ENCODE peak calls at places on chromosome 17, in four cellular contexts. One of them, this sample, is unnamed.

GRCh38 chr17:40986920-40987319 is 2.8 kb upstream of the KRT40 start:
- DNase-seq in neural crest cell: no peak
- DNase-seq in thoracic aorta: no peak
- DNase-seq in adrenal gland: no peak
- DNase-seq in this sample: no peak

GRCh38 chr17:64736804-64737492 is 74.8 kb upstream of the SMURF2 start:
- DNase-seq in neural crest cell: peak
- DNase-seq in thoracic aorta: no peak
- DNase-seq in adrenal gland: peak
- DNase-seq in this sample: peak

GRCh38 chr17:63984651-63985386 is 12.1 kb upstream of the SCN4A start:
- DNase-seq in neural crest cell: no peak
- DNase-seq in thoracic aorta: peak
- DNase-seq in adrenal gland: peak
- DNase-seq in this sample: no peak

GRCh38 chr17:6924121-6924676 is 71.7 kb upstream of the ALOX12 start:
- DNase-seq in neural crest cell: no peak
- DNase-seq in thoracic aorta: no peak
- DNase-seq in adrenal gland: no peak
- DNase-seq in this sample: no peak

GRCh38 chr17:38562903-38563302 is 42.8 kb downstream of the SRCIN1 start:
- DNase-seq in neural crest cell: no peak
- DNase-seq in thoracic aorta: no peak
- DNase-seq in adrenal gland: no peak
- DNase-seq in this sample: no peak

GRCh38 chr17:74153821-74154430 is 49.6 kb upstream of the RPL38 start:
- DNase-seq in neural crest cell: no peak
- DNase-seq in thoracic aorta: no peak
- DNase-seq in adrenal gland: no peak
- DNase-seq in this sample: no peak

GRCh38 chr17:4703330-4703691 is 626 bp downstream of the PELP1 start:
- DNase-seq in neural crest cell: no peak
- DNase-seq in thoracic aorta: no peak
- DNase-seq in adrenal gland: no peak
- DNase-seq in this sample: no peak

GRCh38 chr17:75194879-75195278 is 10.6 kb upstream of the NUP85 start:
- DNase-seq in neural crest cell: no peak
- DNase-seq in thoracic aorta: no peak
- DNase-seq in adrenal gland: no peak
- DNase-seq in this sample: no peak

GRCh38 chr17:74297941-74298340 is 23.9 kb downstream of the DNAI2 start:
- DNase-seq in neural crest cell: no peak
- DNase-seq in thoracic aorta: no peak
- DNase-seq in adrenal gland: no peak
- DNase-seq in this sample: no peak

GRCh38 chr17:10119203-10120112 is 78.9 kb downstream of the GAS7 start:
- DNase-seq in neural crest cell: no peak
- DNase-seq in thoracic aorta: no peak
- DNase-seq in adrenal gland: no peak
- DNase-seq in this sample: no peak

GRCh38 chr17:13306310-13306962 is 288.6 kb upstream of the ELAC2 start:
- DNase-seq in neural crest cell: peak
- DNase-seq in thoracic aorta: no peak
- DNase-seq in adrenal gland: peak
- DNase-seq in this sample: peak

DNA sequence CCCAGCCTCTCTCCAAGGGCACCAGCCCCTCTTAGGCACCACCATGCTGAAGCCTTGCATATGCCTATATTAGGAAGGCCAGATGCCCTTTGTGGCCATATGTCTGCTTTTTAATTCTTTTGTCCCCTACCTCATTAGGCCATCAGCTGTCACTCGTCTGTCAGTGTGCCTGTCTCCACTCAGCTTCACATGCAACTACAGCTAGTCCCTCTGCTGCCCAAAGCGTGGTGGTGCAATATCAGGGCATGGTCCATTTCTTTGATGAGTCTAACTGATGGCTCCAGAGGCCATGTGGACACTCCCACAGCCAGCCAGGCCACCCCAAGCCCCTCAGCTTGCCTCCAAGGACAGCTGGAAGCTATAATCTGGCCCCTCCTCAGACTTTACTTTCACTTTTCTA is 36.3 kb downstream of the MYO18A start:
- DNase-seq in neural crest cell: peak
- DNase-seq in thoracic aorta: no peak
- DNase-seq in adrenal gland: no peak
- DNase-seq in this sample: peak
- TF ChIP-seq CTCF in neural crest cell: peak
- TF ChIP-seq CTCF in thoracic aorta: peak
- TF ChIP-seq CTCF in adrenal gland: peak
- TF ChIP-seq CTCF in this sample: peak

DNA sequence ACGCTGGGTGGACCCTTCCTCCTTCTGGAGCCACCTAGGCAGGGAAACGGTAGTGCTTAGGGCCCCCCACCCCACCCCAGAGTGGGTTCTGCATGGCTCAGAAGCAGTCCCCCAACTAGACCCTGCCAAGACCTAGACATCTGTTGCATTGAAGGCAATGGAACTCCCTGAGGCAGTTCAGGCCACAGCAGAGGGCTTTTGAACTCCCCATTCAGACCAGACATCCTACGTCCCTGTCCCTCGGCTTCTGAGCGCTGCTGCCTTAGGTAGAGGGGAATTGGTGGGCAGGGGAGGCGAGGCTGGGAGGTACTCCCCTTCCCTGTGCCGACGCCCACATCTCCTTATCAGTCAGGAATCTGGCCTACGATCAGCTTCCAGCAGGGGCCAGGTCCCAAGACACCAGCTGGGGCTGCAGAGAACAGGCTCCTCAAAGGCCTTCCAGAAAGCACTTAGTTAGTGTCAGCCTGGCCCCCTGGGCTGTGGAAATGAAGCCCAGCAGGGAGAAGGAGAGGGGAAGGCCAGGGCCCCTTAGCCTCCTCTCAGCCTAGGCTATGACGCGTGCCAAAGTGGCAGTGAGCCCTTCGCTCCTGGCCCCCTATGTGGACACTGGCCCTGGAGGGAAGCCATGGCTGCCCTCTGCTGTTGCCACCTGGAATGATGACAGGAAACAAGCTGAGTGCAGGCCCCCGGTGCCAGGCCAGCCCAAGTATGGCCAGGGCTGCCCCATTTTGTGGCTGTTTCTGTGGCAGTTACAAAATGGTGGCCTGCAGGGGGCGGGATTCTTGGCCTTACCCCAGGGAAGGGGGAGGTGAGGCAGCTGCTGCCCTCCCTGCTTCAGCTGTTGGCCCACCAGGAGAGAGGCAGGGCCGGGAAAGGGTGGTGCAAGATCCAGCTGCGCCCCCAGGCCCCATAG is 11.1 kb downstream of the TBX4 start:
- DNase-seq in neural crest cell: no peak
- DNase-seq in thoracic aorta: no peak
- DNase-seq in adrenal gland: no peak
- DNase-seq in this sample: no peak
- TF ChIP-seq CTCF in neural crest cell: peak
- TF ChIP-seq CTCF in thoracic aorta: no peak
- TF ChIP-seq CTCF in adrenal gland: no peak
- TF ChIP-seq CTCF in this sample: no peak

DNA sequence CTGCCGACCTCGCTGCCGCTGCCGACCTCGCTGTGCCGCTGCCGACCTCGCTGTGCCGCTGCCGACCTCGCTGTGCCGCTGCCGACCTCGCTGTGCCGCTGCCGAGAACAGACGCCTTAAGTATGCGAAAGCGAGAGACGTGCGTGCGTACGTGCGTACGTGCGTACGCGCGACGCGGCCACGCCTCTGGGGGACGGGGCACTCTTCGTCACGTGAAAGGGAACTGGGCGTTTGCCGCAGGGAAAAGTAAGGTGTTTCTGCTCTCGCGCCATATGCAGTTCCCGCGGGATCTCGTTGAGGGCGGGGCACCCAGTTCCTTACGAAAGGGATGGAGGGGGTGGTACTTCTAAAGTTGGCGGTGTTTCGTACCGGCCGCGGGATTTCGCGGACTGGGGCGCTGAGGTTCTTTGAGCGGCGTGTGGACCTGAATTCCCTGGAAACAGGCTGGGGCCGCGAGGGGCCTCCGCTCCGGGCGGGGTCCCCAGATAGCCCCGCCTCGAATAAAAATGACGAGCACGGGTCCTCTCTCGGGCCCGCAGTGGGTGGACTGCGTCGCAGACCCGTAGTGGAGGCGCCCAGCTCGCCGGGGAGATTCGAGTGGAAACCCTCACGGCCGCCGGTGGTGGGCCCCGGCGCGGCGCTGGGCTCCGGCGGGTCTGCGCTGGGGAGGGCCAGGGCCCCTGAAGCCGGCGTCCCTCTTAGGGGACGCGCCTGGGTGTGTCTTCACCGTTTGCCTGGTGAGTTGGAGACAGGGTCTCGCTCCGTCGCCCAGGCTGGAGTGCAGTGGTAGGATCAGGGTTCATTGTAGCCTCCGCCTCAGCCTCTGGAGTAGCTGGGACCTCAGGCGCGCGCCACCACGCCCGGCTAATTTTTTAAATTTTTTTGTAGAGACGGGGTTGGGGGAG is at the start of gene EIF4A3:
- DNase-seq in neural crest cell: peak
- DNase-seq in thoracic aorta: peak
- DNase-seq in adrenal gland: peak
- DNase-seq in this sample: peak
- TF ChIP-seq CTCF in neural crest cell: no peak
- TF ChIP-seq CTCF in thoracic aorta: no peak
- TF ChIP-seq CTCF in adrenal gland: peak
- TF ChIP-seq CTCF in this sample: no peak

GRCh38 chr17:33504571-33504970 is 211.5 kb upstream of the ASIC2 start:
- DNase-seq in neural crest cell: no peak
- DNase-seq in thoracic aorta: no peak
- DNase-seq in adrenal gland: no peak
- DNase-seq in this sample: no peak
- TF ChIP-seq CTCF in neural crest cell: no peak
- TF ChIP-seq CTCF in thoracic aorta: no peak
- TF ChIP-seq CTCF in adrenal gland: no peak
- TF ChIP-seq CTCF in this sample: no peak

GRCh38 chr17:22694362-22695227 is 1002.3 kb downstream of the KCNJ18 start:
- DNase-seq in neural crest cell: no peak
- DNase-seq in thoracic aorta: no peak
- DNase-seq in adrenal gland: no peak
- DNase-seq in this sample: peak
- TF ChIP-seq CTCF in neural crest cell: no peak
- TF ChIP-seq CTCF in thoracic aorta: peak
- TF ChIP-seq CTCF in adrenal gland: no peak
- TF ChIP-seq CTCF in this sample: peak

GRCh38 chr17:31695456-31696090 is 163.5 kb downstream of the COPRS start:
- DNase-seq in neural crest cell: no peak
- DNase-seq in thoracic aorta: no peak
- DNase-seq in adrenal gland: no peak
- DNase-seq in this sample: no peak

GRCh38 chr17:31697838-31698237 is 161.2 kb downstream of the COPRS start:
- DNase-seq in neural crest cell: no peak
- DNase-seq in thoracic aorta: no peak
- DNase-seq in adrenal gland: no peak
- DNase-seq in this sample: no peak

GRCh38 chr17:31698751-31699150 is 160.3 kb downstream of the COPRS start:
- DNase-seq in neural crest cell: no peak
- DNase-seq in thoracic aorta: no peak
- DNase-seq in adrenal gland: no peak
- DNase-seq in this sample: no peak

GRCh38 chr17:31696703-31697325 is 162.2 kb downstream of the COPRS start:
- DNase-seq in neural crest cell: no peak
- DNase-seq in thoracic aorta: no peak
- DNase-seq in adrenal gland: no peak
- DNase-seq in this sample: no peak

GRCh38 chr17:31696184-31696602 is 162.9 kb downstream of the COPRS start:
- DNase-seq in neural crest cell: peak
- DNase-seq in thoracic aorta: peak
- DNase-seq in adrenal gland: peak
- DNase-seq in this sample: no peak
- TF ChIP-seq CTCF in neural crest cell: peak
- TF ChIP-seq CTCF in thoracic aorta: peak
- TF ChIP-seq CTCF in adrenal gland: peak
- TF ChIP-seq CTCF in this sample: no peak

GRCh38 chr17:8753976-8754440 is 4.3 kb downstream of the SPDYE4 start:
- DNase-seq in neural crest cell: no peak
- DNase-seq in thoracic aorta: no peak
- DNase-seq in adrenal gland: no peak
- DNase-seq in this sample: no peak
- TF ChIP-seq CTCF in neural crest cell: peak
- TF ChIP-seq CTCF in thoracic aorta: no peak
- TF ChIP-seq CTCF in adrenal gland: peak
- TF ChIP-seq CTCF in this sample: peak

DNA sequence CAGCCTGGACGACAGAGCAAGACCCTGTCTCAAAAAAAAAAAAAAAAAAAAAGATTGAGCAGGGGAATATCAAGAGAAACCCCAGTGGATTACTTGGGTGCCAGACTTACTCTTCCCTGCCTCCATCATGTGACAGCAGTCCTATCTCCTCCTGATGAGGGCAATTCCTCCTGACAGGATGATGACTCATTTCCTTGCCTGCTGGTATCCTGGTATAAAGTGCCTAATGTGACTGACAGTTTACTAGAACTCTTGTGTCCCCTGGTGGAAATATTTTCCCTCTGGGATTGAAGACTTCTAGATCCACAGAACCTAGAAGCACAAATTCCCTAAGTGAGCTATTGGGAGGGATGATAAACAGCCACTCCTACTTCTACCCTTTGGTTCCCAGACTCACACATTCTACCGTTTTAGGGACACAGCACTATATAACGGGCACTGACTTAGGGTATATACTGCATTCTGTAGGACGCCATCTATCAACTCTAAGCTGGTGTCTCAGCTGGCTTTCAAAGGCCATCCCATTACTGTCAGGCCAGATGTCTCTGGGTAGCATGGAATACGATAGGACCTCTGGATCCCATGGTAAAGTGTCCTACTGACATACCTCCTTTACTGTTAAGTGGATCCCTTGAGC is 114.6 kb upstream of the MED13 start:
- DNase-seq in neural crest cell: no peak
- DNase-seq in thoracic aorta: no peak
- DNase-seq in adrenal gland: no peak
- DNase-seq in this sample: no peak
- TF ChIP-seq CTCF in neural crest cell: no peak
- TF ChIP-seq CTCF in thoracic aorta: no peak
- TF ChIP-seq CTCF in adrenal gland: no peak
- TF ChIP-seq CTCF in this sample: no peak

This sample was measured in WERI-Rb-1.